ENCODE peak calls at places on chromosomes 13 and 19, in four cellular contexts. Z is CD8-positive, alpha-beta T cell; Y is lower lobe of right lung; V is WERI-Rb-1. T is an unnamed sample.
A peak's percentile ranks its signal among the peaks of the same experiment; 100 is the strongest.

GRCh38 chr19:35904312-35905068 is 2.2 kb downstream of the HCST start:
- DNase-seq in V (no peak), Z (no peak), Y (no peak), T (no peak)

GRCh38 chr13:49530452-49530851 is 34.7 kb downstream of the PHF11 start:
- DNase-seq in Z (no peak), Y (no peak), V (no peak), T (no peak)

GRCh38 chr19:43619262-43620060 is at the start of gene ZNF428:
- DNase-seq in Y (peak; percentile 91), V (peak; percentile 97), Z (peak; percentile 88), T (no peak)

GRCh38 chr19:4108767-4109625 is 14.9 kb downstream of the MAP2K2 start:
- DNase-seq in V (no peak), Z (peak; percentile 89), Y (peak; percentile 59), T (no peak)

GRCh38 chr13:36418022-36418805 is 14.1 kb upstream of the CCNA1 start:
- DNase-seq in Z (no peak), V (no peak), Y (no peak), T (no peak)

GRCh38 chr13:99374169-99374991 is 67.2 kb upstream of the GPR183 start:
- DNase-seq in Z (peak; percentile 47), Y (no peak), V (no peak), T (no peak)

GRCh38 chr19:42023121-42023942 is 29.3 kb upstream of the ATP1A3 start:
- DNase-seq in V (peak; percentile 69), Y (no peak), Z (no peak), T (no peak)

GRCh38 chr13:31835932-31836331 is 96.6 kb downstream of the RXFP2 start:
- DNase-seq in Y (no peak), V (no peak), Z (no peak), T (peak; percentile 18)

GRCh38 chr19:40279761-40280607 is 5.2 kb downstream of the AKT2 start:
- DNase-seq in Z (no peak), Y (peak; percentile 44), V (no peak), T (no peak)

DNA sequence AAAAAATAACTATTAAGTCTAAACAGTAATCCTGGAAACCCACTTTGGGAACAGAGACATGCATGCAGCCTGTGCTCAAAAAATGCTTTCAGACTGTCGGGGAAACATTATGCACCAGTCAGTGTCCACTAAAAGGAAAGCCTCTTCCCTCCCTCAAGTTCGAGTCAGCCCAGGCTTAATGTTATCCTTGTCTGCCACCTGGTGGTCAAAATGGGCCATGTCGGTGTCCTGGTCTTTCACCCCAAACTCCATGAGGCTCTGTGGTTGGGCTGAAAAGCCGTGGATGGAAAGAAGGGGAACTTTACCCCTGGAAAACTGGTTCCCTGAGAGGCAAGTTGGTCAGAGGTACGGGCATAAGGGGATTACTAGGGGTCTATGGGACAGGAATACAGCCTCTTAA is 88.4 kb upstream of the ZNF492 start:
- DNase-seq in Z (no peak), V (peak; percentile 61), Y (no peak), T (no peak)
- TF ChIP-seq CTCF in Z (no peak), V (peak; percentile 81), Y (peak; percentile 60), T (no peak)

GRCh38 chr19:2261438-2262172 is 5.4 kb upstream of the JSRP1 start:
- DNase-seq in Y (no peak), Z (peak; percentile 77), V (no peak), T (no peak)
- TF ChIP-seq CTCF in Y (peak; percentile 64), Z (peak; percentile 58), V (peak; percentile 67), T (peak; percentile 79)

GRCh38 chr19:2426661-2427322 is 594 bp downstream of the TIMM13 start:
- DNase-seq in Z (no peak), V (peak; percentile 67), Y (peak; percentile 62), T (no peak)
- TF ChIP-seq CTCF in Z (no peak), V (no peak), Y (no peak), T (no peak)

GRCh38 chr19:933553-933882 is 7.7 kb downstream of the ARID3A start:
- DNase-seq in Z (no peak), Y (no peak), V (no peak), T (no peak)

GRCh38 chr19:934197-934840 is 8.5 kb downstream of the ARID3A start:
- DNase-seq in Y (no peak), Z (no peak), V (no peak), T (no peak)

GRCh38 chr19:934865-935422 is 9.1 kb downstream of the ARID3A start:
- DNase-seq in V (no peak), Y (peak; percentile 95), Z (peak; percentile 48), T (no peak)

GRCh38 chr19:931860-932646 is 6.2 kb downstream of the ARID3A start:
- DNase-seq in Y (no peak), Z (no peak), V (no peak), T (no peak)

GRCh38 chr19:932647-933552 is 7.1 kb downstream of the ARID3A start:
- DNase-seq in Z (peak; percentile 72), V (peak; percentile 85), Y (peak; percentile 75), T (no peak)
- TF ChIP-seq CTCF in Z (no peak), V (peak; percentile 8), Y (no peak), T (no peak)

GRCh38 chr13:25214371-25215252 is 42.5 kb upstream of the AMER2 start:
- DNase-seq in Z (no peak), V (no peak), Y (no peak), T (peak; percentile 22)
- TF ChIP-seq CTCF in Z (no peak), V (no peak), Y (no peak), T (peak; percentile 32)

GRCh38 chr19:34556500-34556899 is 74.9 kb downstream of the WTIP start:
- DNase-seq in V (peak; percentile 56), Y (no peak), Z (no peak), T (no peak)
- TF ChIP-seq CTCF in V (peak; percentile 64), Y (peak; percentile 40), Z (no peak), T (peak; percentile 27)

GRCh38 chr13:93977986-93978385 is 501.5 kb downstream of the DCT start:
- DNase-seq in Y (no peak), V (no peak), Z (no peak), T (no peak)
- TF ChIP-seq CTCF in Y (no peak), V (no peak), Z (no peak), T (no peak)